ENCODE peak calls at places on chromosomes 2 and 18, in six cellular contexts. D is HCT116, F is GM12878, Z is K562, T is A549, B is HepG2. U is an unnamed sample.

GRCh38 chr18:24499814-24500601 is 39.6 kb downstream of the HRH4 start:
- DNase-seq in D (no peak), Z (no peak), B (no peak), F (no peak), T (no peak), U (no peak)

GRCh38 chr18:75478996-75479870 is 51.7 kb upstream of the SMIM21 start:
- DNase-seq in D (peak; percentile 51), Z (peak; percentile 11), B (peak; percentile 34), T (peak; percentile 4), F (peak; percentile 4), U (peak; percentile 60)

GRCh38 chr2:62478093-62478580 is 27.9 kb downstream of the TMEM17 start:
- DNase-seq in T (no peak), B (peak; percentile 60), D (no peak), F (no peak), Z (no peak), U (peak; percentile 77)

GRCh38 chr18:21131698-21132230 is 20.2 kb upstream of the ROCK1 start:
- DNase-seq in D (no peak), Z (no peak), T (no peak), B (no peak), F (no peak), U (no peak)

GRCh38 chr2:98458207-98458606 is 13.5 kb downstream of the INPP4A start:
- DNase-seq in Z (no peak), T (no peak), B (no peak), D (no peak), F (no peak), U (peak; percentile 2)

GRCh38 chr18:46536215-46536874 is 120.7 kb downstream of the LOXHD1 start:
- DNase-seq in T (peak; percentile 35), Z (peak; percentile 19), D (peak; percentile 64), F (no peak), B (no peak), U (no peak)

GRCh38 chr18:3773303-3773702 is 323.3 kb downstream of the TGIF1 start:
- DNase-seq in B (no peak), D (no peak), Z (no peak), F (no peak), T (no peak), U (no peak)

GRCh38 chr2:110865188-110865587 is 132.8 kb downstream of the ACOXL start:
- DNase-seq in D (no peak), F (peak; percentile 85), T (no peak), B (no peak), Z (no peak), U (no peak)

GRCh38 chr18:64692826-64693225 is 543.9 kb upstream of the LINC00305 start:
- DNase-seq in B (no peak), F (no peak), D (no peak), T (no peak), Z (no peak), U (no peak)

GRCh38 chr2:23524261-23524706 is 139.3 kb downstream of the KLHL29 start:
- DNase-seq in B (no peak), D (peak; percentile 19), Z (no peak), T (no peak), F (no peak), U (no peak)

GRCh38 chr18:53534695-53535094 is 689.8 kb downstream of the MBD2 start:
- DNase-seq in T (no peak), Z (no peak), D (no peak), B (no peak), F (no peak), U (no peak)

GRCh38 chr2:240424341-240425235 is 10.9 kb upstream of the GPC1 start:
- DNase-seq in T (no peak), F (no peak), Z (no peak), B (no peak), D (no peak), U (no peak)

GRCh38 chr2:238376884-238377391 is 49.8 kb upstream of the ASB1 start:
- DNase-seq in B (no peak), D (no peak), Z (no peak), T (no peak), F (no peak), U (peak; percentile 80)

GRCh38 chr18:70207181-70207580 is 1.7 kb upstream of the RTTN start:
- DNase-seq in D (no peak), Z (no peak), T (no peak), F (no peak), B (no peak), U (no peak)

GRCh38 chr2:76625101-76625500 is 897.1 kb downstream of the LRRTM4 start:
- DNase-seq in B (no peak), D (no peak), F (no peak), Z (no peak), T (no peak), U (no peak)

GRCh38 chr2:233079953-233080835 is 20.1 kb downstream of the INPP5D start:
- DNase-seq in F (no peak), B (no peak), Z (no peak), D (no peak), T (no peak), U (no peak)

GRCh38 chr2:71889991-71890684 is 257.5 kb downstream of the CYP26B1 start:
- DNase-seq in Z (no peak), T (no peak), F (no peak), D (no peak), B (no peak), U (peak; percentile 63)

GRCh38 chr2:20595439-20596192 is 55.3 kb downstream of the HS1BP3 start:
- DNase-seq in D (no peak), B (peak; percentile 66), F (peak; percentile 85), Z (no peak), T (no peak), U (peak; percentile 83)

GRCh38 chr2:37992631-37993030 is 67.5 kb downstream of the RMDN2 start:
- DNase-seq in D (no peak), B (no peak), F (no peak), T (no peak), Z (no peak), U (no peak)

GRCh38 chr2:37997629-37998028 is 72.5 kb downstream of the RMDN2 start:
- DNase-seq in B (no peak), F (no peak), Z (no peak), T (no peak), D (no peak), U (no peak)

DNA sequence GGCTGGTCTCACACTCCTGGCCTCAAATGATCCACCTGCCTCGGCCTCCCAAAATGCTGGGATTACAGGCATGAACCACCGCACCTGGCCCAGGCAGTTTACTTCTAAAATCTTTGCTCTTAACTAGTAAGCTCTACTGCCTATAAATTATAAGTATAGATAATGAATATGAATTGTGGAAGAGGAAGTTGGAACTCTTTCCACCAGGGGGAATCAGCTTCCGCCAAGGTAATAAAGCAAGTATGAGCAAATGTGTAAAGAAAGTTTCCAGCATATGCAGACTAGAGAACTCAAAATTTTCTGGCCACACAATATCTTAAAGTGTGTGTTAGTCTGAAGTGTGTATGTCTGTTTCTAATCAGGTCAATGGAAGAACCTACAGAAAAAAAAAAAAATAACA is 68.0 kb downstream of the RMDN2 start:
- DNase-seq in Z (no peak), F (no peak), D (no peak), B (no peak), T (no peak), U (peak; percentile 19)
- TF ChIP-seq MAX in Z (no peak), F (no peak), D (no peak), B (no peak), T (no peak), U (no peak)

GRCh38 chr18:58056159-58056558 is 12.1 kb downstream of the NEDD4L start:
- DNase-seq in D (no peak), B (no peak), T (no peak), F (no peak), Z (no peak), U (no peak)

GRCh38 chr18:58060254-58060653 is 16.2 kb downstream of the NEDD4L start:
- DNase-seq in D (no peak), Z (no peak), B (no peak), F (no peak), T (no peak), U (no peak)

GRCh38 chr18:58056847-58057246 is 12.8 kb downstream of the NEDD4L start:
- DNase-seq in B (no peak), T (no peak), D (no peak), F (no peak), Z (no peak), U (no peak)

GRCh38 chr18:58058720-58059119 is 14.7 kb downstream of the NEDD4L start:
- DNase-seq in F (no peak), B (peak; percentile 18), Z (no peak), T (no peak), D (no peak), U (no peak)

DNA sequence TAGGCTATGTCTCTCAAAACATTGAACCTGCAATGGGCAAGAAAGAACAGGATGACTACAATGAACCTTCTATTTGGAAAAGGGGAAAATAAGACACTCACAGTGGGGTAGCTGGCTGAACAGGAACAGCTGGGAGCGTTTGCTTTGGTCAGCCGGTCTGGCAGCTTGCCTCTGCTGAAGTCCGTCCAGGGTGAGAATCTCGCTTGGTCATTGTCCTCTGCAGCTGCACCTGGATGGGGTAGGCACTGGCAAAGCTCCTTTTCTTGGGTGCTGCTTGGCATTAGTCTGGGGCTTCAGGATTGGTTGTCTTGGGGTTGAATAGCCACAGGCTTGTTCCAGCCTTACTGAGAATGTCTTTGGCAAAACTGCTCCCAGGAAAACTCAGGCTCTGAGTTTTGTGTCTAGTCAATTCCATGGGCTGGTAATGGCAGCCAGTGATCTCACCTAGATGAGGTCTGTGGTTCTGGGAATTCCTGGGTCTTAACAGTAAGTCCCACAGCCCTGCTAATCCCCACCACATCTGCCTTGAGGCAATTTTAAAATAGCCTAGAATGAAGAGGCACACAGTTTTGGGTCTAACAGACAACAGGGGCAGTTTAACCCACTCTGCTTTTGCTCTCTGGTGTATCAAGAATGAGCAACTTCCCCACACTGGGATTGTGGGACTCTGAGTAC is 13.4 kb downstream of the NEDD4L start:
- DNase-seq in B (no peak), D (no peak), T (no peak), Z (no peak), F (no peak), U (no peak)
- H3K4me3 ChIP-seq in B (no peak overlapping the region), D (no peak overlapping the region), T (no peak overlapping the region), Z (no peak overlapping the region), F (no peak overlapping the region), U (no peak overlapping the region)

GRCh38 chr2:135186054-135186453 is 134.0 kb downstream of the RAB3GAP1 start:
- DNase-seq in Z (no peak), B (no peak), F (no peak), D (no peak), T (no peak), U (no peak)
- TF ChIP-seq CTCF in Z (no peak), B (no peak), F (no peak), D (no peak), T (no peak), U (no peak)

DNA sequence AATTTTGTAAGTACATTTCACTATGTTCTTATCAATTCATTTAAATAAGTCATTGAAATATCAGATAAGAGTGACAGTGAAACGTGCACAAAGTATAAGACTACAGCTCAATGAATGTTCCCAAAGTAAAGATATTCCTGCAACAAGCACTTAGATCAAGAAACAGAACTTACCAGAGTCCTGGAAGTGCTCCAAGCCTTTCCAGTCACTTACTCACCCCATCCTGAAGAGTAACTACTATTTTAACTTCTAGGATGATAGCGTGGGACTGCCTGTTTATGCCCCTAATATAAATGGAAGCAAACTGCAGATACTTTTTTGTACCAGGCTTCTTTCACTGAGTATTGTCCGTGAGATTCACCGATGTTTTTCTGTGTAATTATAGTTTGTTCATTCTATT is 768.9 kb downstream of the SLC4A3 start:
- DNase-seq in T (no peak), Z (no peak), B (no peak), D (no peak), F (no peak), U (no peak)
- TF ChIP-seq MAX in T (no peak), Z (no peak), B (no peak), D (no peak), F (no peak), U (no peak)

GRCh38 chr2:218860950-218861381 is 1.4 kb downstream of the WNT6 start:
- DNase-seq in T (no peak), F (no peak), Z (peak; percentile 46), B (peak; percentile 78), D (peak; percentile 81), U (peak; percentile 92)
- H3K4me3 ChIP-seq in T (peak overlapping the region; percentile 64), F (no peak overlapping the region), Z (no peak overlapping the region), B (no peak overlapping the region), D (peak overlapping the region; percentile 44), U (no peak overlapping the region)

U was measured in NB4.